ENCODE peak calls at places on chromosomes 13 and 19, in six cellular contexts. Q is HL-60; R is transverse colon; W is endodermal cell; E is astrocyte; Y is CD4-positive, alpha-beta memory T cell. O is an unnamed sample.

GRCh38 chr19:574658-575526 is 2.5 kb downstream of the BSG start:
- DNase-seq in Q (peak; percentile 46), R (no peak), W (peak; percentile 59), E (peak; percentile 58), Y (no peak), O (peak; percentile 75)

GRCh38 chr13:90613076-90613795 is 734.3 kb upstream of the MIR17HG start:
- DNase-seq in Q (no peak), R (no peak), W (no peak), E (no peak), Y (no peak), O (no peak)

GRCh38 chr13:39417131-39417530 is 185.9 kb downstream of the LHFPL6 start:
- DNase-seq in Q (no peak), R (no peak), W (peak; percentile 77), E (no peak), Y (no peak), O (no peak)

GRCh38 chr13:83333614-83334388 is 548.5 kb downstream of the SLITRK1 start:
- DNase-seq in Q (no peak), R (no peak), W (no peak), E (peak; percentile 4), Y (no peak), O (no peak)

GRCh38 chr19:41545547-41545946 is 30.4 kb upstream of the CEACAM21 start:
- DNase-seq in Q (peak; percentile 77), R (no peak), W (no peak), E (no peak), Y (no peak), O (no peak)

GRCh38 chr19:13281567-13282291 is 131.5 kb downstream of the IER2 start:
- DNase-seq in Q (no peak), R (no peak), W (no peak), E (no peak), Y (no peak), O (no peak)

GRCh38 chr19:7124782-7125181 is 55.3 kb downstream of the ZNF557 start:
- DNase-seq in Q (no peak), R (no peak), W (no peak), E (no peak), Y (no peak), O (no peak)

GRCh38 chr19:18746393-18747167 is 44.5 kb downstream of the COMP start:
- DNase-seq in Q (no peak), R (no peak), W (peak; percentile 78), E (no peak), Y (no peak), O (no peak)

GRCh38 chr19:40089462-40089861 is 1.3 kb downstream of the ZNF780A start:
- DNase-seq in Q (no peak), R (no peak), W (no peak), E (peak; percentile 80), Y (no peak), O (no peak)

GRCh38 chr13:29621401-29621800 is 25.9 kb upstream of the SLC7A1 start:
- DNase-seq in Q (no peak), R (no peak), W (no peak), E (peak; percentile 58), Y (no peak), O (no peak)

GRCh38 chr19:9917322-9917721 is 19.0 kb downstream of the OLFM2 start:
- DNase-seq in Q (peak; percentile 12), R (no peak), W (peak; percentile 88), E (no peak), Y (no peak), O (no peak)

GRCh38 chr19:34282611-34283519 is 28.5 kb downstream of the GARRE1 start:
- DNase-seq in Q (no peak), R (no peak), W (no peak), E (no peak), Y (no peak), O (no peak)
- H3K27ac ChIP-seq in Q (no peak overlapping the region), R (no peak overlapping the region), W (no peak overlapping the region), E (no peak overlapping the region), Y (no peak overlapping the region), O (peak overlapping the region; percentile 39)

DNA sequence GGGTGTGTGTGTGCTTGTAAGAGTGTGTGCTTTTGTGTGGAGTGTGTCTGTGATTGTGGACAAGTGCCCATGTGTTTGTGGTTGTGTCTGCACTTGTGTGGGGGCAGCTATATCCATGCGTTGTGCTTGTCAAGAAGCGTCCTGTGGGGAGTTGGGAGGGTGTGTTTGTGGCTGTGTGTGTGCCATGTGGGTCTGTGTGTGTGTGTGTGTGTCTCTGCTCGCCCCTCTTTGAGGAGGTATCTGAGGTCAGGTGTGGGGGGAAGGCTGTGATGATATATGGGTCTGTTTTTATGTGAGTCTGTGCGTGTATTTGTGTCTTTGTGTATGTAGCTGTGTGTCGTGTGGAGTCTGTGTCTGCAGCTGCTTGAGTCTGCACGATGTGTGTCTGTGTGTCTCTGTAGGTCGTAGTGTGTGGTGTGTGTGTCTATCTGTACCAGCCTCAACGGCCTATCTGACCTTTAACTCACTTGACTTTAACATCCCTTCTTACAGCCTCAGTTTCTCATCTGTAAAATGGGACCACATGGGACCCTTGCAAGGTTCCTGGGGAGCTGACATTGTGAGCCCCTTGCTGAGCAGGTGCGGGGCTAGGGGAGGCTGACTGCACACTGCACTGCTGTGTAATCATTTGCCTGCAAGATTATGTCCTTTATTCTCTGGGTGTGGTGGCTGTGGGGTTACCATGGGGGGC is 4.0 kb upstream of the NFIC start:
- DNase-seq in Q (no peak), R (no peak), W (no peak), E (no peak), Y (no peak), O (no peak)
- H3K27me3 ChIP-seq in Q (no peaks in the 10 kb centered on the region), R (no peaks in the 10 kb centered on the region), W (peaks cover 88% of the 10 kb centered on the region), E (no peaks in the 10 kb centered on the region), Y (no peaks in the 10 kb centered on the region), O (no peaks in the 10 kb centered on the region)

DNA sequence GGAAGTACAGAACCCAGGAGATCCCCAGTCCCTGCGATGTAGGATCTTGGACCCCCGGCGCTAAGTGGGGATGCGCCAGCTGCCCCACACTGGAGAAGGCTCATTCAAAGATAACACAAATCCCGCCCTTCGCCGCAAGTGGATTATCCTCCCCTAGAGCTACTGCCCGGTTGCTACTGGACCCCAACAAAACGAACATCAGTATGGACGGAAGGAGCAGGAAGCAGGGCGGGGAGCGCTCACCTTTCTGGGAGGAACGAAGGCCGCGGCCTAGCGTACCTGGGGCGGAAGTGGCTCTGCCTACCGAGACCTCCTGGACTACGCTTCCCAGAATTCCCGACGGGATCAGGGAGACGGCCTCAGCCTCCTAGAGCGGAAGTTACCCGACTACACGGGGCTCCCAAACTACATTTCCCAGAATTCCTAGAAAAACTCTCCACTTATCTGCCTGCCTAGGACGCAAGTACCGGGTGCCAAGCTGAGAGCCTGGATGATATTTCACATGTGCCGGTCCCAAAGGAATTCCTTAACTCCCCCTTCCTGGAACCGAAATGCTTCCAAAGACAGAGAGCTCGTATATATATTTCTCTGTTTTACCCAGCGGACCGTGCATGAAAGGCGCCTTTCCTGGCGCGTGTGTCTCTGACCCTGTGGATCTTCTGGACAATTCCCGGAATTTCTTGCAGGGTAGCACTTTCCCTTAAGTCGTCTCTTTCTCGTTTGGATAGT is at the start of gene ZNF112:
- DNase-seq in Q (peak; percentile 68), R (peak; percentile 90), W (peak; percentile 96), E (peak; percentile 90), Y (no peak), O (peak; percentile 83)
- H3K27ac ChIP-seq in Q (no peak within 1 kb of the TSS), R (peak within 1 kb of the TSS; percentile 70), W (no peak within 1 kb of the TSS), E (peak within 1 kb of the TSS; percentile 54), Y (no peak within 1 kb of the TSS), O (peak within 1 kb of the TSS; percentile 63)

GRCh38 chr13:87677334-87678234 is 6.4 kb downstream of the SLITRK5 start:
- DNase-seq in Q (no peak), R (peak; percentile 14), W (peak; percentile 85), E (no peak), Y (no peak), O (no peak)

GRCh38 chr13:87675851-87676250 is 4.7 kb downstream of the SLITRK5 start:
- DNase-seq in Q (no peak), R (no peak), W (no peak), E (no peak), Y (no peak), O (no peak)

GRCh38 chr13:87678353-87678752 is 7.2 kb downstream of the SLITRK5 start:
- DNase-seq in Q (no peak), R (no peak), W (no peak), E (no peak), Y (no peak), O (no peak)

GRCh38 chr13:87677043-87677333 is 5.8 kb downstream of the SLITRK5 start:
- DNase-seq in Q (no peak), R (no peak), W (no peak), E (no peak), Y (no peak), O (no peak)

DNA sequence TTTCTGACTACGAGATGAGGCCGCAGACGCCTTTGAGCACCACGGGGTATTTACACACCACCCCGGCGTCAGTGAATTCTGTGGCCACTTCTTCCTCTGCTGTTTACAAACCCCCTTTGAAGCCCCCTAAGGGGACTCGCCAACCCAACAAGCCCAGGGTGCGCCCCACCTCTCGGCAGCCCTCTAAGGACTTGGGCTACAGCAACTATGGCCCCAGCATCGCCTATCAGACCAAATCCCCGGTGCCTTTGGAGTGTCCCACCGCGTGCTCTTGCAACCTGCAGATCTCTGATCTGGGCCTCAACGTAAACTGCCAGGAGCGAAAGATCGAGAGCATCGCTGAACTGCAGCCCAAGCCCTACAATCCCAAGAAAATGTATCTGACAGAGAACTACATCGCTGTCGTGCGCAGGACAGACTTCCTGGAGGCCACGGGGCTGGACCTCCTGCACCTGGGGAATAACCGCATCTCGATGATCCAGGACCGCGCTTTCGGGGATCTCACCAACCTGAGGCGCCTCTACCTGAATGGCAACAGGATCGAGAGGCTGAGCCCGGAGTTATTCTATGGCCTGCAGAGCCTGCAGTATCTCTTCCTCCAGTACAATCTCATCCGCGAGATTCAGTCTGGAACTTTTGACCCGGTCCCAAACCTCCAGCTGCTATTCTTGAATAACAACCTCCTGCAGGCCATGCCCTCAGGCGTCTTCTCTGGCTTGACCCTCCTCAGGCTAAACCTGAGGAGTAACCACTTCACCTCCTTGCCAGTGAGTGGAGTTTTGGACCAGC is 5.3 kb downstream of the SLITRK5 start:
- DNase-seq in Q (no peak), R (no peak), W (peak; percentile 71), E (no peak), Y (no peak), O (no peak)
- H3K27me3 ChIP-seq in Q (peaks cover 64% of the 10 kb centered on the region), R (peaks cover 75% of the 10 kb centered on the region), W (peaks cover 69% of the 10 kb centered on the region), E (peaks cover 40% of the 10 kb centered on the region), Y (peaks cover 6% of the 10 kb centered on the region), O (peaks cover 79% of the 10 kb centered on the region)

DNA sequence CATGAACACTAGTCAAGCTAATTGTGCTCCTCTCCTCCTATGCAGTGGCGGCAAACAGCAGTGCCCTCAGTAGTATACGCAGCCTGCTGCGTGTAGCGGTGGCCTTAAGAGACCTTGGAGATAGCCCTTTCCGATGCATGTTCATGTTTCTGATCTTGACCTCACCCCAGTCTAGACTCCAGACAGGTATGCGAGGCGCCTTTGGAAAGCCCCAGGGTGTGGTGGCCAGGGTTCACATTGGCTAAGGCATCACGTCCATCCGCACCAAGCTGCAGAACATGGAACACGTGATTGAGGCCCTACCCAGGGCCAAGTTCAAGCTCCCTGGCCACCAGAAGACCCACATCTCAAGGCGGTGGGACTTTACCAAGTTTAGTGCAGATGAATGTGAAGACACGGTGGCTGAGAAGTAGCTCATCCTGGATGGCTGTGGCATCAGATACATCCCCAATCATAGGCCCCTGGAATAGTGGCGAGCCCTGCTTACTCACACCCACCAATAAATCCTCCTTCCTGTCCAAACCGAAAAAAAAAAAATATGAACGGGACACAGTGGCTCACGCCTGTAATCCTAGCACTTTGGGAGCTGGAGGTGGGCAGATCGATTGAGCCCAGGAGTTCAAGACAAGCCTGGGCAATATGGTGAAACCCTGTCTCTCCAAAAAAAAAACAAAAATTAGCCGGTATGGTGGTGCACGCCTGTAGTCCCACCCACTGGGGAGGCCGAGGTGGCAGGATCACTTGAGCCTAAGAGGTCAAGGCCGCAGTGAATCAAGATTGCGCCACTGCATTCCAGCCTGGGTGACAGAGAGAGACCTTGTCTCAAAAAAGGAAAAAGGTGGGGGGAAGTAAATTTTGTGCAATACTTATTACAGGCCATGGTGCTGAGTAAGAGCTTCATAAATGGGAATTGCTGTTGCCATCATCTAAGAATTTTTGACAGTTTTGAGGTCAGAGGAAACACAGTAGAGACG is 12.4 kb upstream of the CBLC start:
- DNase-seq in Q (peak; percentile 76), R (peak; percentile 84), W (no peak), E (no peak), Y (no peak), O (no peak)
- H3K27ac ChIP-seq in Q (no peak overlapping the region), R (peak overlapping the region; percentile 69), W (no peak overlapping the region), E (no peak overlapping the region), Y (no peak overlapping the region), O (no peak overlapping the region)